ENCODE peak calls at places on chromosomes 11 and 22, in five cellular contexts. One of them, this sample, is unnamed.

GRCh38 chr11:107856981-107857517 is 1.5 kb downstream of the SLC35F2 start:
- DNase-seq in HCT116: peak
- DNase-seq in mesenchymal stem cell: peak
- DNase-seq in HepG2: no peak
- DNase-seq in Karpas-422: peak
- DNase-seq in this sample: no peak

GRCh38 chr11:6328321-6328720 is 8.0 kb upstream of the CAVIN3 start:
- DNase-seq in HepG2: no peak
- DNase-seq in HCT116: no peak
- DNase-seq in Karpas-422: no peak
- DNase-seq in mesenchymal stem cell: no peak
- DNase-seq in this sample: no peak

GRCh38 chr11:105732611-105733010 is 122.7 kb downstream of the GRIA4 start:
- DNase-seq in mesenchymal stem cell: peak
- DNase-seq in HepG2: no peak
- DNase-seq in HCT116: no peak
- DNase-seq in Karpas-422: no peak
- DNase-seq in this sample: no peak

GRCh38 chr11:72378704-72379383 is 55.5 kb downstream of the CLPB start:
- DNase-seq in HCT116: no peak
- DNase-seq in mesenchymal stem cell: no peak
- DNase-seq in Karpas-422: no peak
- DNase-seq in HepG2: no peak
- DNase-seq in this sample: no peak

GRCh38 chr11:43920598-43921419 is 21.6 kb upstream of the C11orf96 start:
- DNase-seq in Karpas-422: no peak
- DNase-seq in HCT116: peak
- DNase-seq in mesenchymal stem cell: peak
- DNase-seq in HepG2: peak
- DNase-seq in this sample: no peak

GRCh38 chr11:197741-198235 is 4.9 kb downstream of the SCGB1C1 start:
- DNase-seq in HepG2: no peak
- DNase-seq in HCT116: no peak
- DNase-seq in mesenchymal stem cell: no peak
- DNase-seq in Karpas-422: no peak
- DNase-seq in this sample: no peak

GRCh38 chr11:44621140-44621681 is 55.7 kb downstream of the CD82 start:
- DNase-seq in HepG2: peak
- DNase-seq in Karpas-422: peak
- DNase-seq in mesenchymal stem cell: peak
- DNase-seq in HCT116: peak
- DNase-seq in this sample: peak

GRCh38 chr22:24416095-24416494 is 11.3 kb upstream of the ADORA2A start:
- DNase-seq in Karpas-422: no peak
- DNase-seq in mesenchymal stem cell: no peak
- DNase-seq in HepG2: no peak
- DNase-seq in HCT116: no peak
- DNase-seq in this sample: peak

GRCh38 chr22:40641269-40641668 is 4.8 kb upstream of the MRTFA start:
- DNase-seq in HCT116: peak
- DNase-seq in HepG2: no peak
- DNase-seq in Karpas-422: no peak
- DNase-seq in mesenchymal stem cell: no peak
- DNase-seq in this sample: no peak

GRCh38 chr11:41522899-41523672 is 63.6 kb upstream of the LRRC4C start:
- DNase-seq in HCT116: no peak
- DNase-seq in mesenchymal stem cell: no peak
- DNase-seq in Karpas-422: no peak
- DNase-seq in HepG2: no peak
- DNase-seq in this sample: no peak

GRCh38 chr11:19977941-19978340 is 182.3 kb downstream of the DBX1 start:
- DNase-seq in mesenchymal stem cell: no peak
- DNase-seq in Karpas-422: no peak
- DNase-seq in HCT116: no peak
- DNase-seq in HepG2: no peak
- DNase-seq in this sample: no peak

GRCh38 chr11:19979519-19979845 is 180.8 kb downstream of the DBX1 start:
- DNase-seq in Karpas-422: peak
- DNase-seq in HCT116: no peak
- DNase-seq in mesenchymal stem cell: no peak
- DNase-seq in HepG2: no peak
- DNase-seq in this sample: no peak

GRCh38 chr11:19978668-19979518 is 181.4 kb downstream of the DBX1 start:
- DNase-seq in HCT116: peak
- DNase-seq in Karpas-422: no peak
- DNase-seq in HepG2: peak
- DNase-seq in mesenchymal stem cell: peak
- DNase-seq in this sample: no peak

GRCh38 chr11:19980957-19981669 is 179.2 kb downstream of the DBX1 start:
- DNase-seq in HCT116: no peak
- DNase-seq in mesenchymal stem cell: peak
- DNase-seq in Karpas-422: no peak
- DNase-seq in HepG2: peak
- DNase-seq in this sample: peak

DNA sequence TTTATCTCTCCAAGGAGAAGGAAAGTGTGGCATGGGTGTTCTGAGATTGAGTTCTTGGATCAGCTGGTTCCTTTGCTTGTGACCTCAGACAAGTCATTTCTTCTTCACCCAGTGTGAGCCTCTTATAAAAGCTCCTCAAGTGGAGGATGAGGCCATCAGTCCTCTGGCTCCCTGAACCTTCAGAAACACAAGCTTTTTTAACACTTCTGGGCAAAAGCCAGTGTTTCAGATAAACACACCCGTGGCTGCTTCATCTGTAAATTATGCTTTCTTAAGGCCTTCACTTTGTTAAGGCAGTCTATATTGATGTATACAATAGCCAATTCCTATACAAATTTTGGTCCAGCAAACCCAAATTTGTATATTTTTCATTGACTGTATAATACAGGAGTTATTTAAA is 179.9 kb downstream of the DBX1 start:
- DNase-seq in Karpas-422: no peak
- DNase-seq in mesenchymal stem cell: peak
- DNase-seq in HepG2: no peak
- DNase-seq in HCT116: no peak
- DNase-seq in this sample: no peak
- H3K4me2 ChIP-seq in Karpas-422: no peak
- H3K4me2 ChIP-seq in mesenchymal stem cell: no peak
- H3K4me2 ChIP-seq in HepG2: peak
- H3K4me2 ChIP-seq in HCT116: no peak
- H3K4me2 ChIP-seq in this sample: peak

DNA sequence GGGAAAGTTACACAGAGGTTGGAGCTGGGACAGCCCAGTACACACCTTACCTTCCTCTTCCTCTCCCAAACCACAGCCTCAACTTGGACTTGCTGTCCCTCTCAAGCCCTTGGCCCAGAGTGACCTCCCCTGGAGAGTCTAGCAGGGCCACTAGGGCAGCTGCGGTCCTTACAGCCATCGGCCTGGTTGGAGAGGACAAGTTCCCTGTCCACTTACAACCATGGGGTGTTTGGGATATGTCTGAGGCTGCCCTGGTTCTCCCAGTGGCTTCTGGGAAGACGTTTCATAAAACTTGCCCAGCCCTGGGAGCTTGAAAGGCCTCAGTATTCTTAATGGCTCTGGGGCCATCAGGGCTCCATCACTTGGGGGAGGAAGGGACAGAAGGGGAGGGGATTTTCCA is 13.1 kb upstream of the DGKZ start:
- DNase-seq in HepG2: no peak
- DNase-seq in HCT116: no peak
- DNase-seq in mesenchymal stem cell: no peak
- DNase-seq in Karpas-422: no peak
- DNase-seq in this sample: no peak
- H3K4me3 ChIP-seq in HepG2: no peak
- H3K4me3 ChIP-seq in HCT116: no peak
- H3K4me3 ChIP-seq in mesenchymal stem cell: no peak
- H3K4me3 ChIP-seq in Karpas-422: no peak
- H3K4me3 ChIP-seq in this sample: no peak

GRCh38 chr11:108906826-108907225 is 242.0 kb downstream of the DDX10 start:
- DNase-seq in HCT116: no peak
- DNase-seq in Karpas-422: no peak
- DNase-seq in mesenchymal stem cell: no peak
- DNase-seq in HepG2: no peak
- DNase-seq in this sample: no peak
- H3K4me2 ChIP-seq in HCT116: peak
- H3K4me2 ChIP-seq in Karpas-422: no peak
- H3K4me2 ChIP-seq in mesenchymal stem cell: no peak
- H3K4me2 ChIP-seq in HepG2: no peak
- H3K4me2 ChIP-seq in this sample: peak

GRCh38 chr22:19178659-19179471 is at the start of gene SLC25A1:
- DNase-seq in HCT116: peak
- DNase-seq in Karpas-422: peak
- DNase-seq in mesenchymal stem cell: peak
- DNase-seq in HepG2: peak
- DNase-seq in this sample: peak

GRCh38 chr22:19178065-19178658 is 374 bp downstream of the SLC25A1 start:
- DNase-seq in Karpas-422: peak
- DNase-seq in HCT116: no peak
- DNase-seq in HepG2: peak
- DNase-seq in mesenchymal stem cell: peak
- DNase-seq in this sample: peak

GRCh38 chr22:19180740-19181410 is 2.3 kb upstream of the SLC25A1 start:
- DNase-seq in Karpas-422: no peak
- DNase-seq in HCT116: no peak
- DNase-seq in mesenchymal stem cell: no peak
- DNase-seq in HepG2: no peak
- DNase-seq in this sample: no peak

GRCh38 chr22:19180234-19180633 is 1.7 kb upstream of the SLC25A1 start:
- DNase-seq in HCT116: no peak
- DNase-seq in HepG2: no peak
- DNase-seq in Karpas-422: no peak
- DNase-seq in mesenchymal stem cell: no peak
- DNase-seq in this sample: no peak

DNA sequence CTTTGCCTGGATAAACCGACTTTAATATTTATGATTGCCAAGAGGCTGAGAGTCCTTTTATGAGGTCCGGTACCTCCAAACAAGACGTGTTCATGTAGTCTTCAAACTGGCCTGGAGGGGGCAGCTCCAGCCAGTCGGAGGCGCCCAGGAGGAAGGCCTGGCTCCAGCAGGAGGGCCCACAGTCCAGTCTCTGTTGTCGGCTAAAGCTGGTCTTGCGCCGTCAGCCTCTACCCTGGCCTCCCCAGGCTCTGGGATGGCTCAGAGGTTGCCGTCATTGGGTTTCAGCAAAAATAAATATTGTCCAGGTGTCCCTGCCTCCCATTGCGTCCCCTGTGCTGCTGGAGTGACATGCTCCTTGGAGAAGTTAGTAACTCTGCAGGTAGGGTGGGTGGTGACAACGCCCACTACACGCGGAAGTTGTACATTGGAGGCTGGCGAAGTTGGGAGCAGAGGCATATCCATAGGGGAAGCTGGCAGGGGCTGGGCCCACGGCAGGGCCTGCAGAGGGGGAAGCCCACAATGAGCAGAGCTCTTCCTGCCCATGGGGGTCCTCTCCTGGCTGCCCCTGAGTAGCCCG is 1.0 kb upstream of the SLC25A1 start:
- DNase-seq in HepG2: peak
- DNase-seq in Karpas-422: peak
- DNase-seq in mesenchymal stem cell: peak
- DNase-seq in HCT116: peak
- DNase-seq in this sample: peak
- H3K4me3 ChIP-seq in HepG2: peak
- H3K4me3 ChIP-seq in Karpas-422: peak
- H3K4me3 ChIP-seq in mesenchymal stem cell: peak
- H3K4me3 ChIP-seq in HCT116: peak
- H3K4me3 ChIP-seq in this sample: peak

DNA sequence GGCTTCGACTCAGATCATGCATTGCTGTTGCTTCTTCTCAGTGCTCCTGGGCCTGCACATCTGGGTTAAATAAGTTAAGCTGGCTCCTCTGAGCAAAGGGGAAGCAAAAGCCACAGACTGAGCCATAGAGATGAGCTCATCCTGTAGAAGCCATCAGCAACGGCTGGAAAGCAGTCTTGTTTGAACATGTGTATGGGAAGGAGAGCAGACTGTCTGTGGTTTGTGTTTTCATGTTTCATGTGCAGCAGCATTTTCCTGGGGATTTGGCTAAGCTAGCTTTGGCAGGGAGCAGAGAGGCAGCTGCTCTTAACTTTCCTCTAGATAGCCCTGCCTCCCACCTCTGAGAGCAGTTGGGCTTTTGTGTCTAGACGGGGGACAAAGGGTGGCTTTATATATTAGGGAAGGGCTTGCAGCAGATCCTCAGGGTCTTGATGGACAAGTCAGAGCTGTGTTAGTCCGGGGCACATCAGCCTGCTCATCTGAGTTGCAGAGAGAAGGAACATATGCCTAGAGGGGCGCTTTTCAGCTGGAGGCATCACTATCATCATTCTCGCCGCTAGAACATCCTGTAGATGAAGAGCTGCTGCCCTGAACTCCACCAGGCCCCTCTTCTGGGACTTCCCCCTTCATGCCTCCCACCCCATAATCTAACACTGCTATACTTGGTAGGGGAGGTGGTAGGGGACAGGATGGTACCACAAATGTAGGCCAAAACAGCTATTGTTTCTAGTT is 14.9 kb downstream of the DCPS start:
- DNase-seq in HCT116: no peak
- DNase-seq in mesenchymal stem cell: peak
- DNase-seq in HepG2: no peak
- DNase-seq in Karpas-422: no peak
- DNase-seq in this sample: peak
- H3K4me2 ChIP-seq in HCT116: no peak
- H3K4me2 ChIP-seq in mesenchymal stem cell: no peak
- H3K4me2 ChIP-seq in HepG2: no peak
- H3K4me2 ChIP-seq in Karpas-422: no peak
- H3K4me2 ChIP-seq in this sample: peak

DNA sequence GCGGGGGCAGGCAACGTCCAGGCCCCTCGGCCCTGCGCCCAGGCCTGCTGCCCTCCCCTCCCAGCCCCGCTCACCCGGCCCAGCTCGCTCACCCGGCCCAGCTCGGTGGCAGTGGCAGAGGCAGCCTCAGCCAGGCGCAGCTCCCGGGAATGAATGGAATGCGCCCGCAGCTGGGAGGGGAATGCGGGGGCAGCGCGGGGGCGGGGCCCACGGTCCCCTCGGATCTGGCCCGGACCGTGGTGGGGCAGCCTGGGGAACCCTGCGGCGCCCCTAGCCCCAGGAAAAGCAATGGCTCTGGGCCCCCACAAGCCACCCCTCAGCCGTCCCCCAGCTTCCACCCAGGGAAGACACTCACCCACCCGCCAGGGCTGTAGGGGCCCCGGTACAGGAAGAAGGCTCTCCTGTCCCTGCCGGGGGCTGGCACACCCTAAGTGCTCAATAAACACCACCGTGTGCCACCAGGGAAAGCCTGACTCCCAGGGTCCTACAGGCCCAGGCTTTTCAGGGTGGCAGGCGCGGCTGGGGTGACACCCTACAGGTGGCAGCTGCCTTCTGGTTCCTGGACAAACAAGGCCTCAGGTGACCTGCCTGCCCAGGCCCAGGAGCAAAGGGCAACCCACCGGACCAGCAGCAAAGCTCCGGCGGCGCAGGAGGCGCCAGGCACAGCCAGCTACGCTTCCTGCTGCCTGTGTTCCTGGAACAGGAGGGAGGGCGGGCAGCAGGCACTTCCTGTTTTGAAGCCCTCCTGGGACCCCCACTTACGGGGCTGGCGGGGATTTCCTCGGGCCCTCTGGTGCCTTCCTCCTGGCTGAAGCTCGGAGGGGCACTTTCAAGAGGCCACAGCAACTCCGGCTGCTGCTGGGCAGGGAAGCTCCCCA is 13.8 kb downstream of the PLXNB2 start:
- DNase-seq in HepG2: peak
- DNase-seq in mesenchymal stem cell: peak
- DNase-seq in HCT116: no peak
- DNase-seq in Karpas-422: peak
- DNase-seq in this sample: peak
- H3K4me3 ChIP-seq in HepG2: peak
- H3K4me3 ChIP-seq in mesenchymal stem cell: no peak
- H3K4me3 ChIP-seq in HCT116: peak
- H3K4me3 ChIP-seq in Karpas-422: no peak
- H3K4me3 ChIP-seq in this sample: peak

GRCh38 chr11:64870893-64871849 is 7.2 kb downstream of the EHD1 start:
- DNase-seq in HepG2: no peak
- DNase-seq in Karpas-422: no peak
- DNase-seq in HCT116: no peak
- DNase-seq in mesenchymal stem cell: no peak
- DNase-seq in this sample: no peak
- H3K4me2 ChIP-seq in HepG2: peak
- H3K4me2 ChIP-seq in Karpas-422: peak
- H3K4me2 ChIP-seq in HCT116: no peak
- H3K4me2 ChIP-seq in mesenchymal stem cell: peak
- H3K4me2 ChIP-seq in this sample: peak

This sample was measured in SK-N-SH.